ENCODE peak calls at places on chromosomes 3 and 15, in six cellular contexts. One of them, this sample, is unnamed. For H3K36me3 and H3K27me3, the result is how much of the 10 kb centered on the place peaks cover.

GRCh38 chr3:157920804-157921203 is 185.4 kb downstream of the SHOX2 start:
- DNase-seq in bronchial epithelial cell: no peak
- DNase-seq in IMR-90: no peak
- DNase-seq in GM06990: no peak
- DNase-seq in Panc1: no peak
- DNase-seq in GM23248: no peak
- DNase-seq in this sample: no peak

GRCh38 chr15:35519536-35520149 is 26.3 kb downstream of the DPH6 start:
- DNase-seq in bronchial epithelial cell: peak
- DNase-seq in IMR-90: peak
- DNase-seq in GM06990: peak
- DNase-seq in Panc1: no peak
- DNase-seq in GM23248: peak
- DNase-seq in this sample: no peak

GRCh38 chr3:69419276-69419675 is 33.4 kb upstream of the FRMD4B start:
- DNase-seq in bronchial epithelial cell: no peak
- DNase-seq in IMR-90: no peak
- DNase-seq in GM06990: no peak
- DNase-seq in Panc1: no peak
- DNase-seq in GM23248: no peak
- DNase-seq in this sample: no peak

GRCh38 chr15:25939122-25939521 is 76.0 kb upstream of the ATP10A start:
- DNase-seq in bronchial epithelial cell: no peak
- DNase-seq in IMR-90: no peak
- DNase-seq in GM06990: peak
- DNase-seq in Panc1: no peak
- DNase-seq in GM23248: no peak
- DNase-seq in this sample: no peak

GRCh38 chr3:130839815-130840214 is 54.1 kb upstream of the ATP2C1 start:
- DNase-seq in bronchial epithelial cell: no peak
- DNase-seq in IMR-90: no peak
- DNase-seq in GM06990: no peak
- DNase-seq in Panc1: no peak
- DNase-seq in GM23248: no peak
- DNase-seq in this sample: no peak

GRCh38 chr3:59908280-59908679 is 858.5 kb upstream of the CFAP20DC start:
- DNase-seq in bronchial epithelial cell: no peak
- DNase-seq in IMR-90: no peak
- DNase-seq in GM06990: no peak
- DNase-seq in Panc1: no peak
- DNase-seq in GM23248: no peak
- DNase-seq in this sample: no peak

GRCh38 chr15:70867911-70868467 is 14.0 kb upstream of the LARP6 start:
- DNase-seq in bronchial epithelial cell: no peak
- DNase-seq in IMR-90: peak
- DNase-seq in GM06990: no peak
- DNase-seq in Panc1: no peak
- DNase-seq in GM23248: peak
- DNase-seq in this sample: no peak

GRCh38 chr3:17431004-17431403 is 311.4 kb downstream of the TBC1D5 start:
- DNase-seq in bronchial epithelial cell: peak
- DNase-seq in IMR-90: peak
- DNase-seq in GM06990: no peak
- DNase-seq in Panc1: peak
- DNase-seq in GM23248: peak
- DNase-seq in this sample: no peak

GRCh38 chr15:100926258-100926657 is 7.1 kb downstream of the LRRK1 start:
- DNase-seq in bronchial epithelial cell: no peak
- DNase-seq in IMR-90: no peak
- DNase-seq in GM06990: peak
- DNase-seq in Panc1: no peak
- DNase-seq in GM23248: no peak
- DNase-seq in this sample: no peak

GRCh38 chr15:45276851-45277250 is 24.8 kb downstream of the SLC28A2 start:
- DNase-seq in bronchial epithelial cell: peak
- DNase-seq in IMR-90: peak
- DNase-seq in GM06990: no peak
- DNase-seq in Panc1: no peak
- DNase-seq in GM23248: peak
- DNase-seq in this sample: no peak

GRCh38 chr3:157142315-157142714 is 17.6 kb downstream of the CCNL1 start:
- DNase-seq in bronchial epithelial cell: no peak
- DNase-seq in IMR-90: no peak
- DNase-seq in GM06990: no peak
- DNase-seq in Panc1: no peak
- DNase-seq in GM23248: no peak
- DNase-seq in this sample: no peak

GRCh38 chr3:110821586-110821985 is 250.0 kb upstream of the NECTIN3 start:
- DNase-seq in bronchial epithelial cell: peak
- DNase-seq in IMR-90: peak
- DNase-seq in GM06990: no peak
- DNase-seq in Panc1: no peak
- DNase-seq in GM23248: peak
- DNase-seq in this sample: no peak

GRCh38 chr15:56249080-56249479 is 5.4 kb upstream of the RFX7 start:
- DNase-seq in bronchial epithelial cell: peak
- DNase-seq in IMR-90: peak
- DNase-seq in GM06990: no peak
- DNase-seq in Panc1: no peak
- DNase-seq in GM23248: peak
- DNase-seq in this sample: no peak

GRCh38 chr3:131729561-131729960 is 226.8 kb upstream of the MRPL3 start:
- DNase-seq in bronchial epithelial cell: no peak
- DNase-seq in IMR-90: no peak
- DNase-seq in GM06990: no peak
- DNase-seq in Panc1: no peak
- DNase-seq in GM23248: peak
- DNase-seq in this sample: no peak

GRCh38 chr15:54618120-54618519 is 578.6 kb downstream of the RSL24D1 start:
- DNase-seq in bronchial epithelial cell: no peak
- DNase-seq in IMR-90: no peak
- DNase-seq in GM06990: no peak
- DNase-seq in Panc1: no peak
- DNase-seq in GM23248: no peak
- DNase-seq in this sample: no peak

GRCh38 chr3:176714034-176714433 is 483.2 kb downstream of the TBL1XR1 start:
- DNase-seq in bronchial epithelial cell: peak
- DNase-seq in IMR-90: no peak
- DNase-seq in GM06990: no peak
- DNase-seq in Panc1: no peak
- DNase-seq in GM23248: no peak
- DNase-seq in this sample: no peak

GRCh38 chr3:47565861-47566550 is 12.7 kb downstream of the CSPG5 start:
- DNase-seq in bronchial epithelial cell: no peak
- DNase-seq in IMR-90: no peak
- DNase-seq in GM06990: no peak
- DNase-seq in Panc1: no peak
- DNase-seq in GM23248: no peak
- DNase-seq in this sample: no peak

GRCh38 chr3:160758929-160759577 is 3.0 kb downstream of the PPM1L start:
- DNase-seq in bronchial epithelial cell: no peak
- DNase-seq in IMR-90: no peak
- DNase-seq in GM06990: no peak
- DNase-seq in Panc1: no peak
- DNase-seq in GM23248: no peak
- DNase-seq in this sample: no peak

GRCh38 chr3:192364296-192364695 is 363.0 kb downstream of the FGF12 start:
- DNase-seq in bronchial epithelial cell: no peak
- DNase-seq in IMR-90: no peak
- DNase-seq in GM06990: no peak
- DNase-seq in Panc1: no peak
- DNase-seq in GM23248: no peak
- DNase-seq in this sample: no peak

GRCh38 chr3:187777331-187778046 is 32.2 kb upstream of the BCL6 start:
- DNase-seq in bronchial epithelial cell: peak
- DNase-seq in IMR-90: peak
- DNase-seq in GM06990: peak
- DNase-seq in Panc1: no peak
- DNase-seq in GM23248: peak
- DNase-seq in this sample: no peak

GRCh38 chr15:79185199-79185598 is 94.6 kb upstream of the RASGRF1 start:
- DNase-seq in bronchial epithelial cell: no peak
- DNase-seq in IMR-90: no peak
- DNase-seq in GM06990: no peak
- DNase-seq in Panc1: no peak
- DNase-seq in GM23248: peak
- DNase-seq in this sample: no peak

GRCh38 chr3:66723231-66723630 is 222.4 kb upstream of the LRIG1 start:
- DNase-seq in bronchial epithelial cell: no peak
- DNase-seq in IMR-90: peak
- DNase-seq in GM06990: no peak
- DNase-seq in Panc1: no peak
- DNase-seq in GM23248: peak
- DNase-seq in this sample: no peak

GRCh38 chr15:96622714-96623113 is 292.2 kb downstream of the NR2F2 start:
- DNase-seq in bronchial epithelial cell: no peak
- DNase-seq in IMR-90: no peak
- DNase-seq in GM06990: no peak
- DNase-seq in Panc1: no peak
- DNase-seq in GM23248: no peak
- DNase-seq in this sample: no peak

GRCh38 chr15:91782221-91782620 is 71.3 kb upstream of the SLCO3A1 start:
- DNase-seq in bronchial epithelial cell: no peak
- DNase-seq in IMR-90: no peak
- DNase-seq in GM06990: no peak
- DNase-seq in Panc1: no peak
- DNase-seq in GM23248: no peak
- DNase-seq in this sample: no peak

GRCh38 chr3:43872301-43872700 is 181.6 kb downstream of the ABHD5 start:
- DNase-seq in bronchial epithelial cell: peak
- DNase-seq in IMR-90: peak
- DNase-seq in GM06990: no peak
- DNase-seq in Panc1: no peak
- DNase-seq in GM23248: peak
- DNase-seq in this sample: peak

GRCh38 chr3:1468145-1468544 is 375.3 kb downstream of the CNTN6 start:
- DNase-seq in bronchial epithelial cell: no peak
- DNase-seq in IMR-90: no peak
- DNase-seq in GM06990: no peak
- DNase-seq in Panc1: no peak
- DNase-seq in GM23248: no peak
- DNase-seq in this sample: no peak

GRCh38 chr3:27360113-27361078 is 8.8 kb downstream of the NEK10 start:
- DNase-seq in bronchial epithelial cell: peak
- DNase-seq in IMR-90: peak
- DNase-seq in GM06990: peak
- DNase-seq in Panc1: peak
- DNase-seq in GM23248: peak
- DNase-seq in this sample: no peak

GRCh38 chr15:99997112-99997651 is 263.9 kb upstream of the LYSMD4 start:
- DNase-seq in bronchial epithelial cell: no peak
- DNase-seq in IMR-90: no peak
- DNase-seq in GM06990: no peak
- DNase-seq in Panc1: no peak
- DNase-seq in GM23248: no peak
- DNase-seq in this sample: no peak

GRCh38 chr3:146187334-146187950 is 26.5 kb upstream of the PLOD2 start:
- DNase-seq in bronchial epithelial cell: peak
- DNase-seq in IMR-90: peak
- DNase-seq in GM06990: no peak
- DNase-seq in Panc1: no peak
- DNase-seq in GM23248: peak
- DNase-seq in this sample: no peak

GRCh38 chr15:78007965-78008886 is 69.3 kb downstream of the TBC1D2B start:
- DNase-seq in bronchial epithelial cell: peak
- DNase-seq in IMR-90: peak
- DNase-seq in GM06990: no peak
- DNase-seq in Panc1: no peak
- DNase-seq in GM23248: peak
- DNase-seq in this sample: peak

GRCh38 chr3:193040836-193041672 is 123.4 kb upstream of the MB21D2 start:
- DNase-seq in bronchial epithelial cell: peak
- DNase-seq in IMR-90: peak
- DNase-seq in GM06990: peak
- DNase-seq in Panc1: peak
- DNase-seq in GM23248: peak
- DNase-seq in this sample: no peak

GRCh38 chr3:14552717-14553116 is 12.6 kb upstream of the GRIP2 start:
- DNase-seq in bronchial epithelial cell: no peak
- DNase-seq in IMR-90: no peak
- DNase-seq in GM06990: no peak
- DNase-seq in Panc1: no peak
- DNase-seq in GM23248: no peak
- DNase-seq in this sample: no peak
- H3K36me3 ChIP-seq in bronchial epithelial cell: under half
- H3K36me3 ChIP-seq in IMR-90: under half
- H3K36me3 ChIP-seq in GM06990: under half
- H3K36me3 ChIP-seq in Panc1: under half
- H3K36me3 ChIP-seq in GM23248: under half
- H3K36me3 ChIP-seq in this sample: under half

DNA sequence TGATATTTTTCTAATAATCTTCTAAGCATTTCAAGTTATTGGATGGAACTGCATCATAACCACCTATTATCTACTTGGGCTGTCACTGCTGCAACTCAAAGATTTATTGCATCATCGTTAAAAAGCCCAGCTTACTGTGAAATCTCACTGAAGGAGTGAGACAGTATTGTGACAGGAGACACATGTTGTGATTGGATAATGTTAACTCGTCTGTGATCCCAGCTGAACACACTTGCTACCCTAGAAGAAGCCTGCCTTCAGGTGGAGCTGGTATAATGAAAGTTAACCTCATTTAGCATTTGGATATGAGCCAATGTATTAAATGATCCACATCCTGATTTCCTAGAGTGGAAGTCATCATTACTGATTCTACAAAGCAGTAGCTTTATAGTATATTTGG is 138.1 kb downstream of the MAP2K5 start:
- DNase-seq in bronchial epithelial cell: no peak
- DNase-seq in IMR-90: peak
- DNase-seq in GM06990: no peak
- DNase-seq in Panc1: no peak
- DNase-seq in GM23248: no peak
- DNase-seq in this sample: no peak
- H3K27me3 ChIP-seq in bronchial epithelial cell: under half
- H3K27me3 ChIP-seq in IMR-90: under half
- H3K27me3 ChIP-seq in GM06990: under half
- H3K27me3 ChIP-seq in Panc1: under half
- H3K27me3 ChIP-seq in GM23248: under half
- H3K27me3 ChIP-seq in this sample: under half

DNA sequence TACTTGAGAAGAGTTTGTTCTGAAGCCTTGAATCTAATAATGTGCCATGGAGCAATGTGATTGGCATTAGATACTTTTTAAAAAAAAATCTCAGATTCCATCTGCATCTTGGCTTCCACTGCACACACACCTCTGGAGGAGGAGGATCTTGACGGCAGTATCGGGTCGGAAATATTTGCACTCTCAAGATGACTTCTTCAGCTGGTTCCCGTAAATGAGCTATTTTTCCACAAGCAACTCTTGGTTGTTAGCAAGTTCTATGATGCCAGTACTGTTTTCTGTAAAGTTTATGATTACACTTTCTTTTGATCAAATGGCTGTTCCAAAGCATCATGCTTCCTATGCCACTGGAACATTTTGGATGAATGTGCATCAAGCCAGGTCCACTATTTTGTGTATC is 43.7 kb downstream of the CCR3 start:
- DNase-seq in bronchial epithelial cell: no peak
- DNase-seq in IMR-90: no peak
- DNase-seq in GM06990: no peak
- DNase-seq in Panc1: no peak
- DNase-seq in GM23248: no peak
- DNase-seq in this sample: no peak
- H3K36me3 ChIP-seq in bronchial epithelial cell: under half
- H3K36me3 ChIP-seq in IMR-90: under half
- H3K36me3 ChIP-seq in GM06990: under half
- H3K36me3 ChIP-seq in Panc1: under half
- H3K36me3 ChIP-seq in GM23248: under half
- H3K36me3 ChIP-seq in this sample: under half

GRCh38 chr15:74134387-74135027 is 4.1 kb downstream of the ISLR2 start:
- DNase-seq in bronchial epithelial cell: peak
- DNase-seq in IMR-90: peak
- DNase-seq in GM06990: peak
- DNase-seq in Panc1: no peak
- DNase-seq in GM23248: peak
- DNase-seq in this sample: peak
- H3K27me3 ChIP-seq in bronchial epithelial cell: half or more
- H3K27me3 ChIP-seq in IMR-90: half or more
- H3K27me3 ChIP-seq in GM06990: under half
- H3K27me3 ChIP-seq in Panc1: under half
- H3K27me3 ChIP-seq in GM23248: under half
- H3K27me3 ChIP-seq in this sample: under half

This sample was measured in MG63.